ENCODE peak calls at places on chromosome 22, in four cellular contexts. M is IMR-90, I is uterus, P is SK-N-SH. H is an unnamed sample. For H3K4me1 and H3K9me3, the result is how much of the 10 kb centered on the place peaks cover.

GRCh38 chr22:44963832-44964721 is 45.7 kb downstream of the PHF21B start:
- DNase-seq in M (no peak), I (no peak), P (peak), H (no peak)

GRCh38 chr22:35328472-35328885 is 28.8 kb downstream of the TOM1 start:
- DNase-seq in M (no peak), I (no peak), P (no peak), H (no peak)

GRCh38 chr22:25823276-25823675 is 81.3 kb downstream of the MYO18B start:
- DNase-seq in M (no peak), I (no peak), P (no peak), H (no peak)

GRCh38 chr22:32994921-32995320 is 63.3 kb downstream of the SYN3 start:
- DNase-seq in M (no peak), I (no peak), P (peak), H (no peak)

GRCh38 chr22:19757985-19758895 is 2.3 kb upstream of the TBX1 start:
- DNase-seq in M (no peak), I (no peak), P (peak), H (no peak)

GRCh38 chr22:35842954-35843353 is 125.3 kb downstream of the APOL5 start:
- DNase-seq in M (peak), I (no peak), P (peak), H (no peak)

GRCh38 chr22:32723632-32724031 is 77.9 kb upstream of the TIMP3 start:
- DNase-seq in M (peak), I (peak), P (no peak), H (no peak)

GRCh38 chr22:35985361-35985760 is 43.3 kb downstream of the RBFOX2 start:
- DNase-seq in M (no peak), I (no peak), P (no peak), H (no peak)

GRCh38 chr22:42717197-42717967 is 3.3 kb downstream of the A4GALT start:
- DNase-seq in M (no peak), I (peak), P (no peak), H (no peak)

DNA sequence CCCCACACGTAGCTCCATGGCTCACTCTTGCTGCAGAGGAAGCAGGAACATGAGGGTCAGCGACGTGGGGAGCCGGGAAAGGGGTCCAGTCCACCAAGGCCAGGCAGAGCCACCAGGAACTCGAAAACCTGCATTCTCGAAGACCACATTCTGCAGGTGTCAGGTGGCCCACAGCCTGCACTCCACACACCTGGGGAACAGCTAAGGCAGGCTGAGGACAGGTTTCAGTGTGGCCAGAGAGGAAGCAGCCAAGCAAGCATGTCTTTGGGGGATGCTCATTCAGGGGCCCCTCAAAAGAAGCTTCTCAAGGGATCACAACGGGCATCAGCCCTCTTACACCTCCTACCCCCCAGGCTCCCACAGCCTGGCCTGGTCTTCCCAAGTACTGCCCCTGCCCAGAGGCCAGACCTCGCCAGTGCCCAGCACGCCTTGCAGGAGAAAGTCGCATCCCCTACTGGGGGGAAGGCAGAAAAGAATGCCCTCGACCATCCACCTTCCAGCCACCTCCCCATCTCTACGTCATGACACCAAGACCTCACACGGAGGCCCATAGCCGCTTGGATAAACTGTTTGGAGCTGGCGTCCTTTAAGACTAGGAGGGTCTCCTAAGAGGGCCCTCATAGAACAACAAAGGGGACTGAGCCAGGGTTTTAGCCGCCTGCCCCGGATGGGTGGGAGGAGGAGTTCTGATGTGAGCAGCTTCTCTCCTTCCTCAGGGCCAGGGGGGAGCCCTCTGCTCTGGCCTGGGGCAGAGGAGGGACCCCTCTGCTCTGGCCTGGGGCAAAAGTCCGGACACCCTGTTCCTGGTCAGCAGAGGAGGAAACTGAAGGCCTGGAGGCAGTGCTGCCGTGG is 2.9 kb downstream of the CSNK1E start:
- DNase-seq in M (peak), I (no peak), P (no peak), H (no peak)
- H3K4me1 ChIP-seq in M (half or more), I (under half), P (under half), H (under half)

DNA sequence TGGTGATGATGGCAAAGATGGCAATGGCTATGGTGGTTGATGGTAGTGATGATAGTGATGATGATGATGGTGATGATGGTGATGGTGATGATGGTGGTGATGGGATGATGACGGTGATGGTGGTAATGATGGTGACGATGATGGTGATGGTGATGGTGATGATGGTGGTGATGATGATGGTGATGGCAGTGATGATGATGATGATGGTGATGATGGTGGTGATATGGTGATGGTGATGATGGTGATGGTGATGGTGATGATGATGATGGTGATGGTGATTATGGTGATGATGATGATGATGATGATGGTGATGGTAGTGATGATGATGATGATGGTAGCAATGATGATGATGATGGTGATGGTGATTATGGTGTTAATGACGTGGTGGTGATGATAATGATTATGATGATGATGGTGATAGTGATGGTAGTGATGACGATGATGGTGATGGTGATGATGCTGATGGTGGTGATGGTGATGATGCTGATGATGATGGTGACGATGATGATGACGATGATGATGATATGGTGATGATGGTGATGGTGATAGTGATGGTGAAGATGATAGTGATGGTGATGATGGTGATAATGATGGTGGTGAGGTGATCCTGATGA is 232.1 kb downstream of the BRD1 start:
- DNase-seq in M (no peak), I (no peak), P (no peak), H (no peak)
- H3K9me3 ChIP-seq in M (half or more), I (under half), P (under half), H (under half)

GRCh38 chr22:23233084-23233501 is 52.8 kb downstream of the BCR start:
- DNase-seq in M (no peak), I (no peak), P (peak), H (no peak)
- TF ChIP-seq CTCF in M (no peak), I (no peak), P (no peak), H (no peak)

DNA sequence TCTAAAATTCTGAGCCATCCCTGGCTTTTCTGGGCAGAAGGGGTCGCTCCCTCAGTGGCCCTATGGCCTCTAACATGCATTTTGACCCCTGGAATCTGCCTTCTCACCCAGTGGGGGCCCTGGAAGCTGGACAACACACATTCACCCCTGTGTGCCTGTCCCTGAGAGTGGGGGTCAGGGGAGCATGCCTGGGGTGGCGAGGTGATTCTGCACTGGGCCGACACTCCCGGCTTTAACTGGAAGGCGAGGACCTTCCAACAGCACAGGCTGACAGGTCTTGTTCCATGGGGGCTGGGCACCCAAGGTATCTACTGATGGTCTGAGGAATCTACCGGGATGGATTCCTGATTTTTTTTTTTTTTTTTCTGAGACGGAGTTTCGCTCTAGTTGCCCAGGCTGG is 10.7 kb downstream of the PPM1F start:
- DNase-seq in M (no peak), I (no peak), P (no peak), H (no peak)
- H3K4me1 ChIP-seq in M (under half), I (under half), P (half or more), H (under half)

H was measured in Panc1.